ENCODE peak calls at places on chromosome 5, in eight cellular contexts. A is heart left ventricle, S is mammary epithelial cell, G is heart right ventricle, D is body of pancreas, M is testis, Q is A549, W is neural progenitor cell. Z is an unnamed sample. For H3K4me1, the result is how much of the 10 kb centered on the place peaks cover.

GRCh38 chr5:160188151-160188967 is 40.9 kb upstream of the FABP6 start:
- DNase-seq in A (peak), M (peak), G (peak), D (peak), S (no peak), W (peak), Q (peak), Z (peak)

GRCh38 chr5:139117342-139117884 is 80.8 kb downstream of the SIL1 start:
- DNase-seq in M (no peak), Q (no peak), D (no peak), W (no peak), G (no peak), S (no peak), A (no peak), Z (no peak)

GRCh38 chr5:107855171-107855570 is 184.4 kb upstream of the EFNA5 start:
- DNase-seq in M (no peak), A (no peak), Q (no peak), S (no peak), W (peak), D (no peak), G (no peak), Z (no peak)

GRCh38 chr5:113359419-113359818 is 75.4 kb downstream of the TSSK1B start:
- DNase-seq in M (no peak), S (no peak), Q (no peak), A (no peak), G (no peak), W (no peak), D (no peak), Z (no peak)

GRCh38 chr5:66415208-66415607 is 181.0 kb upstream of the MAST4 start:
- DNase-seq in D (no peak), Q (no peak), A (no peak), G (no peak), W (no peak), M (no peak), S (no peak), Z (no peak)

GRCh38 chr5:159514229-159514822 is 184.0 kb upstream of the IL12B start:
- DNase-seq in Q (no peak), M (no peak), G (no peak), A (no peak), W (no peak), S (no peak), D (no peak), Z (no peak)

GRCh38 chr5:98757978-98758377 is 15.5 kb upstream of the RGMB start:
- DNase-seq in A (no peak), G (no peak), D (no peak), Q (no peak), S (no peak), W (no peak), M (no peak), Z (no peak)

GRCh38 chr5:14675865-14676300 is 11.4 kb downstream of the OTULIN start:
- DNase-seq in A (no peak), W (no peak), S (no peak), D (no peak), G (no peak), Q (no peak), M (no peak), Z (no peak)

GRCh38 chr5:170809551-170809950 is 26.0 kb downstream of the GABRP start:
- DNase-seq in D (peak), W (peak), A (no peak), S (peak), G (no peak), M (no peak), Q (peak), Z (no peak)

GRCh38 chr5:43543434-43543833 is 13.4 kb downstream of the PAIP1 start:
- DNase-seq in W (no peak), G (no peak), M (no peak), S (no peak), Q (no peak), A (no peak), D (no peak), Z (no peak)

GRCh38 chr5:146890073-146890472 is 11.5 kb upstream of the PPP2R2B start:
- DNase-seq in S (no peak), M (no peak), D (no peak), G (no peak), A (no peak), Q (no peak), W (no peak), Z (no peak)

GRCh38 chr5:119486-120097 is 27.6 kb downstream of the PLEKHG4B start:
- DNase-seq in G (no peak), S (no peak), D (no peak), Q (no peak), A (no peak), W (no peak), M (no peak), Z (no peak)

GRCh38 chr5:74957906-74958305 is 91.7 kb upstream of the FAM169A start:
- DNase-seq in W (no peak), M (no peak), A (no peak), Q (no peak), S (no peak), G (no peak), D (no peak), Z (no peak)

GRCh38 chr5:126600631-126601511 is at the start of gene PHAX:
- DNase-seq in M (peak), D (peak), S (peak), W (peak), Q (peak), A (peak), G (peak), Z (peak)

GRCh38 chr5:78813906-78814518 is 165.4 kb upstream of the LHFPL2 start:
- DNase-seq in S (no peak), Q (no peak), A (no peak), W (no peak), M (no peak), G (no peak), D (no peak), Z (no peak)

GRCh38 chr5:28066856-28067255 is 1028.5 kb upstream of the CDH9 start:
- DNase-seq in D (no peak), G (no peak), M (no peak), Q (no peak), S (no peak), A (no peak), W (no peak), Z (no peak)

GRCh38 chr5:67985686-67986387 is 229.7 kb upstream of the PIK3R1 start:
- DNase-seq in W (no peak), G (no peak), Q (no peak), M (no peak), A (no peak), D (no peak), S (no peak), Z (no peak)

GRCh38 chr5:32668552-32668951 is 42.6 kb upstream of the NPR3 start:
- DNase-seq in Q (no peak), A (no peak), W (no peak), D (no peak), G (no peak), M (no peak), S (no peak), Z (no peak)

GRCh38 chr5:96662725-96663513 is 743 bp downstream of the CAST start:
- DNase-seq in M (peak), D (peak), S (peak), W (peak), G (peak), A (peak), Q (peak), Z (peak)

GRCh38 chr5:100706796-100707195 is 171.6 kb downstream of the FAM174A start:
- DNase-seq in G (no peak), W (no peak), D (no peak), S (peak), Q (no peak), M (no peak), A (no peak), Z (no peak)
- TF ChIP-seq CTCF in G (peak), W (peak), D (no peak), S (peak), Q (no peak), M (peak), A (no peak), Z (peak)

GRCh38 chr5:82622205-82622604 is 344.1 kb upstream of the RPS23 start:
- DNase-seq in A (no peak), Q (no peak), M (no peak), W (no peak), S (no peak), D (no peak), G (no peak), Z (no peak)
- H3K4me1 ChIP-seq in A (under half), Q (under half), M (under half), W (under half), S (under half), D (under half), G (under half), Z (under half)

DNA sequence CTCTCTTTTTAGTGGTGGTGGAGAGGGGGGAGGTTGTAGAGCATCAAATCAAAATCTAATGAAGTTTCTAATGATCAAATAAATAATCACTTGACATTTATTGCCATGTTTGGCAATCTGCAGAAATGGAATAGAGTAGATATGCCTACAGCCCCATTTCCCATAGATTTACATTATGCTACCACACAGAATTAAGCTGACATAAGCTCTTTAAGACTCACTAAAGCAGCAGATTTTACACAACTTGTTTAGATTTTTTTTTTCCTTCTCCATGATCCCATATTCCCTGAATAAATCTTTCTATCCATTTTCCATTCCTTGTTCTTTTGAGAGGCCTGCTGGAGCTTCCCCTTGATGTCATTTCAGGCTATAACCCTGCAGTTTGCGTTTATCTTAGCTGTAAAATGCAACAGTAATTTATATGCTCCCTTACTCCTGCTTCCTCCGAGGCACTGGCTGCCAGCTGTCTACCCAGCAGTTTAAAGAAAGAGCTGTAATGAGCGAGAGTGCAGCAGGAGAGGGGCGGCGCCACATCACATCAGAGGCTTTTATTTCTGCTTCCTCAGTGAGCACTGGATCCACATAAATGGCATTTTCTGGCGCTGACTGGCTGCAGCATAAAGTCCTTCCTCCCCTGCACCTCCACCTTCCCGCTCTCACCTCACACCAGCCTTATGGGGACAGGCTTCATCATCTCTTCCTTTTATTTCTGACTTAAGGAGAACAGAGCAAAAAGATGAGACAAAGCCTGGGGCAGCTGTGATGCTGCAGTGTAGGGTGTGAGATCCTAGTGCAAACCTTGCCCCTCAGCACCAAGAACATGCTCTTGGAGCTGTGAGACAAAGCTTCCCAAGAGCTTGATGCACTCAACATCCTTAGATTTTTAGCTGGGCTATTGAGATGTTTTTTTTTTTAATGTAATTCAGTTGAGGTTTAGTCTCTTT is 829.4 kb upstream of the ZNF608 start:
- DNase-seq in W (peak), G (no peak), D (peak), S (no peak), Q (no peak), M (no peak), A (no peak), Z (no peak)
- TF ChIP-seq CTCF in W (no peak), G (no peak), D (no peak), S (no peak), Q (no peak), M (no peak), A (no peak), Z (no peak)

GRCh38 chr5:72246239-72246580 is 73.8 kb downstream of the MRPS27 start:
- DNase-seq in Q (peak), D (no peak), A (no peak), M (no peak), S (no peak), W (no peak), G (no peak), Z (no peak)
- H3K4me1 ChIP-seq in Q (half or more), D (under half), A (half or more), M (under half), S (under half), W (half or more), G (half or more), Z (half or more)

Z was measured in tibial artery.